ENCODE peak calls at places on chromosomes 3 and 15, in four cellular contexts. V is left lung, T is PC-9, W is breast epithelium. H is an unnamed sample. For H3K36me3, the result is how much of the 10 kb centered on the place peaks cover.

GRCh38 chr3:13424111-13424844 is 4.2 kb upstream of the NUP210 start:
- DNase-seq in T (no peak), W (no peak), V (no peak), H (no peak)

GRCh38 chr15:39565851-39566250 is 15.0 kb upstream of the THBS1 start:
- DNase-seq in V (no peak), T (no peak), W (no peak), H (no peak)

GRCh38 chr15:28113426-28114113 is 14.5 kb upstream of the OCA2 start:
- DNase-seq in T (no peak), W (no peak), V (no peak), H (no peak)

GRCh38 chr15:63587527-63587926 is 9.7 kb upstream of the FBXL22 start:
- DNase-seq in W (no peak), V (no peak), T (no peak), H (no peak)

GRCh38 chr15:89999676-90000174 is 1.4 kb upstream of the ZNF710 start:
- DNase-seq in V (peak), T (no peak), W (no peak), H (no peak)

GRCh38 chr3:114078126-114078525 is 21.6 kb downstream of the QTRT2 start:
- DNase-seq in W (no peak), V (no peak), T (no peak), H (no peak)

GRCh38 chr15:39756806-39757522 is 25.7 kb downstream of the FSIP1 start:
- DNase-seq in V (no peak), T (peak), W (no peak), H (no peak)

GRCh38 chr15:68821898-68822380 is 1.2 kb upstream of the ANP32A start:
- DNase-seq in W (no peak), T (peak), V (no peak), H (no peak)

GRCh38 chr15:75127186-75127585 is 74.5 kb upstream of the C15orf39 start:
- DNase-seq in V (no peak), W (no peak), T (peak), H (no peak)

GRCh38 chr3:21718161-21718765 is 32.7 kb downstream of the ZNF385D start:
- DNase-seq in T (peak), V (no peak), W (no peak), H (peak)

GRCh38 chr15:82532383-82532990 is 7.8 kb downstream of the RPS17 start:
- DNase-seq in W (no peak), T (no peak), V (no peak), H (no peak)

GRCh38 chr3:12318758-12319621 is 30.1 kb downstream of the PPARG start:
- DNase-seq in V (no peak), T (no peak), W (no peak), H (no peak)

GRCh38 chr15:85763157-85763556 is 31.6 kb downstream of the KLHL25 start:
- DNase-seq in V (no peak), W (no peak), T (no peak), H (no peak)

GRCh38 chr3:141000691-141001090 is 50.5 kb upstream of the SPSB4 start:
- DNase-seq in V (no peak), W (no peak), T (no peak), H (no peak)

GRCh38 chr3:63656791-63657190 is 4.3 kb downstream of the SNTN start:
- DNase-seq in W (no peak), V (no peak), T (no peak), H (peak)

GRCh38 chr15:70152070-70152480 is 54.4 kb upstream of the TLE3 start:
- DNase-seq in V (no peak), W (no peak), T (no peak), H (no peak)

GRCh38 chr15:68674975-68675374 is 96.2 kb downstream of the CORO2B start:
- DNase-seq in V (no peak), T (no peak), W (no peak), H (no peak)

GRCh38 chr3:98918586-98918985 is 17.1 kb upstream of the DCBLD2 start:
- DNase-seq in W (no peak), V (no peak), T (no peak), H (no peak)

GRCh38 chr3:38497026-38497425 is 886 bp downstream of the EXOG start:
- DNase-seq in T (no peak), W (no peak), V (no peak), H (no peak)

GRCh38 chr3:137514853-137515252 is 249.3 kb upstream of the SOX14 start:
- DNase-seq in V (no peak), T (no peak), W (no peak), H (no peak)

GRCh38 chr15:99732268-99732641 is 982 bp downstream of the LYSMD4 start:
- DNase-seq in W (no peak), V (no peak), T (no peak), H (no peak)

GRCh38 chr3:188553569-188553968 is 399.6 kb downstream of the LPP start:
- DNase-seq in V (no peak), T (no peak), W (no peak), H (no peak)

GRCh38 chr3:115100172-115100571 is 46.9 kb downstream of the ZBTB20 start:
- DNase-seq in W (no peak), T (no peak), V (no peak), H (peak)

GRCh38 chr15:65666257-65666656 is 44.5 kb downstream of the SLC24A1 start:
- DNase-seq in T (no peak), W (no peak), V (no peak), H (peak)

GRCh38 chr3:127611251-127611650 is 13.0 kb downstream of the MCM2 start:
- DNase-seq in T (no peak), W (no peak), V (peak), H (no peak)
- H3K36me3 ChIP-seq in T (under half), W (under half), V (half or more), H (under half)

DNA sequence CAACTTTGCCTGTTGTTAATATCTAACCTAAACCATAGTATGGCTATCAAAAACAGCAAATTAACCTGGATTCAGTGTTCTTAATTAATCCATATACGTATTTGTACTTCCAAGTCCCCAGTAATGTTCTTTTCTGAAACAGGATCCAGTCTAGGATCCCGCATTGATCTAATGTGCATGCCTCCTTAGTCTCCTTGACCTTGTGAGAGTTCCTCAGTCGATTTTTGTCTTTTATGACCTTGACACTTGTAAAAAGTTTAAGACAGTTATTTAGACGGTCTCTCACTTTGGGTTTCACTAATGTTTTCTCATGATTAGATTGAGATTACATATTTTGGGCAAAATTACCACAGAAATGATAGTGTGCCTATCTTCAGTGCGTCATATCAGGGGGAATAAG is 69.4 kb downstream of the TGFBR2 start:
- DNase-seq in V (no peak), T (no peak), W (no peak), H (no peak)
- H3K4me3 ChIP-seq in V (no peak), T (no peak), W (no peak), H (no peak)

GRCh38 chr3:1752205-1752604 is 346.5 kb upstream of the CNTN4 start:
- DNase-seq in W (no peak), T (no peak), V (no peak), H (no peak)
- H3K36me3 ChIP-seq in W (under half), T (under half), V (under half), H (under half)

GRCh38 chr15:84731774-84732173 is 15.8 kb upstream of the SEC11A start:
- DNase-seq in V (peak), T (no peak), W (no peak), H (no peak)

GRCh38 chr15:84740691-84741090 is 7.7 kb upstream of the ZNF592 start:
- DNase-seq in W (no peak), T (no peak), V (no peak), H (no peak)

GRCh38 chr15:84737005-84737404 is 11.4 kb upstream of the ZNF592 start:
- DNase-seq in V (no peak), W (no peak), T (no peak), H (no peak)

GRCh38 chr15:84736375-84736774 is 12.0 kb upstream of the ZNF592 start:
- DNase-seq in T (no peak), V (no peak), W (no peak), H (no peak)

DNA sequence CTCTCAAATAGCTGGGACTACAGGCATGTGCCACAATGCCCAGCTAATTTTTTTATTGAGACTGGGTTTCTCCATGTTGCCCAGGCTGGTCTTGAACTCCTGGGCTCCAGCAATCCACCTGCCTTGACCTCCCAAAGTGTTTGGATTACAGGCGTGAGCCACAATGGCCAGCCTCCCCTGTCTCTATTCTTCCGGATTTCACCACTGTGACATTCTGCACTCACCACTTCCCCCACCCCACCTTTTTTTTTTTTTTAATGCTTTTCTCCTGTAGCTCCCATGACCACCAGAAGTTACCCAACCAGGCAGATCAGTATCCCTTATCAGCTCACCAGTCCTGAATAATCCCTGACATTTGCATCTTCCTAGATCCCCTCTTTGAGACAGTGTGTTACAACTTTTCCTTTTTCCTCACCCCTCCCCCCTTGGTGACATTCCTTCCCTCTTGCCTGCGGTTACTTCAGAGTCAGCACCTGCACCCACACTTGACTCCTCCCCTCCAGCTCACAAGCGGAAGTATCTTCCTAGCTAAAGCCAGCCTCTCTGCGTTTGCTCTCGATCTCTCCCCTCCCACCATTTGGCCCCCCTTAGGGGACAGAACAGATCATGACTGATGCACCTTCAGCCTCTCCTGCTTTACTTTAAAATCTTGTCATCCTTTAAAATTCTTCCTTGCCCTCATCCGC is 13.5 kb upstream of the ZNF592 start:
- DNase-seq in T (peak), W (peak), V (peak), H (peak)
- H3K4me3 ChIP-seq in T (peak), W (peak), V (peak), H (no peak)

GRCh38 chr3:16290007-16290826 is 25.2 kb downstream of the OXNAD1 start:
- DNase-seq in V (no peak), T (no peak), W (no peak), H (no peak)
- H3K36me3 ChIP-seq in V (under half), T (under half), W (under half), H (under half)